ENCODE peak calls at places on chromosome 17, in seven cellular contexts. One of them, this sample, is unnamed.

GRCh38 chr17:4956493-4957061 is 5.7 kb downstream of the ENO3 start:
- DNase-seq in neural crest cell: no peak
- DNase-seq in OCI-LY7: peak
- DNase-seq in esophagus muscularis mucosa: no peak
- DNase-seq in GM23338: peak
- DNase-seq in cardiac fibroblast: no peak
- DNase-seq in AG09309: no peak
- DNase-seq in this sample: no peak

GRCh38 chr17:45809484-45809883 is 25.4 kb downstream of the CRHR1 start:
- DNase-seq in GM23338: no peak
- DNase-seq in neural crest cell: no peak
- DNase-seq in cardiac fibroblast: no peak
- DNase-seq in OCI-LY7: no peak
- DNase-seq in AG09309: no peak
- DNase-seq in esophagus muscularis mucosa: no peak
- DNase-seq in this sample: no peak

GRCh38 chr17:49061524-49061943 is 64.3 kb downstream of the IGF2BP1 start:
- DNase-seq in esophagus muscularis mucosa: no peak
- DNase-seq in cardiac fibroblast: peak
- DNase-seq in AG09309: no peak
- DNase-seq in GM23338: peak
- DNase-seq in OCI-LY7: no peak
- DNase-seq in neural crest cell: no peak
- DNase-seq in this sample: no peak

GRCh38 chr17:32610943-32611342 is 124.2 kb downstream of the CDK5R1 start:
- DNase-seq in neural crest cell: no peak
- DNase-seq in AG09309: no peak
- DNase-seq in GM23338: no peak
- DNase-seq in cardiac fibroblast: no peak
- DNase-seq in OCI-LY7: no peak
- DNase-seq in esophagus muscularis mucosa: no peak
- DNase-seq in this sample: no peak

GRCh38 chr17:59332890-59333377 is 1.5 kb downstream of the YPEL2 start:
- DNase-seq in neural crest cell: no peak
- DNase-seq in GM23338: no peak
- DNase-seq in cardiac fibroblast: peak
- DNase-seq in esophagus muscularis mucosa: peak
- DNase-seq in OCI-LY7: no peak
- DNase-seq in AG09309: no peak
- DNase-seq in this sample: no peak

GRCh38 chr17:3635474-3636153 is 436 bp downstream of the SHPK start:
- DNase-seq in esophagus muscularis mucosa: no peak
- DNase-seq in GM23338: peak
- DNase-seq in cardiac fibroblast: no peak
- DNase-seq in AG09309: no peak
- DNase-seq in OCI-LY7: no peak
- DNase-seq in neural crest cell: no peak
- DNase-seq in this sample: no peak

GRCh38 chr17:36940313-36941264 is 3.3 kb downstream of the LHX1 start:
- DNase-seq in neural crest cell: no peak
- DNase-seq in AG09309: no peak
- DNase-seq in cardiac fibroblast: no peak
- DNase-seq in OCI-LY7: no peak
- DNase-seq in GM23338: peak
- DNase-seq in esophagus muscularis mucosa: no peak
- DNase-seq in this sample: no peak

GRCh38 chr17:50899559-50900319 is 33.6 kb upstream of the TOB1 start:
- DNase-seq in AG09309: no peak
- DNase-seq in cardiac fibroblast: no peak
- DNase-seq in esophagus muscularis mucosa: no peak
- DNase-seq in OCI-LY7: no peak
- DNase-seq in neural crest cell: no peak
- DNase-seq in GM23338: no peak
- DNase-seq in this sample: no peak

GRCh38 chr17:78049609-78050008 is 78.9 kb downstream of the TMC6 start:
- DNase-seq in AG09309: no peak
- DNase-seq in OCI-LY7: no peak
- DNase-seq in esophagus muscularis mucosa: peak
- DNase-seq in cardiac fibroblast: no peak
- DNase-seq in GM23338: no peak
- DNase-seq in neural crest cell: no peak
- DNase-seq in this sample: no peak

GRCh38 chr17:62652251-62653001 is 25.0 kb downstream of the MRC2 start:
- DNase-seq in cardiac fibroblast: peak
- DNase-seq in GM23338: peak
- DNase-seq in neural crest cell: no peak
- DNase-seq in OCI-LY7: no peak
- DNase-seq in esophagus muscularis mucosa: no peak
- DNase-seq in AG09309: no peak
- DNase-seq in this sample: no peak

GRCh38 chr17:6525731-6526130 is 30.6 kb downstream of the PITPNM3 start:
- DNase-seq in GM23338: no peak
- DNase-seq in cardiac fibroblast: no peak
- DNase-seq in OCI-LY7: no peak
- DNase-seq in AG09309: no peak
- DNase-seq in esophagus muscularis mucosa: no peak
- DNase-seq in neural crest cell: no peak
- DNase-seq in this sample: no peak

GRCh38 chr17:43517615-43518386 is 28.3 kb downstream of the ETV4 start:
- DNase-seq in neural crest cell: no peak
- DNase-seq in esophagus muscularis mucosa: no peak
- DNase-seq in GM23338: no peak
- DNase-seq in OCI-LY7: no peak
- DNase-seq in cardiac fibroblast: peak
- DNase-seq in AG09309: peak
- DNase-seq in this sample: no peak

GRCh38 chr17:32239457-32239856 is 26.2 kb upstream of the RHBDL3 start:
- DNase-seq in OCI-LY7: no peak
- DNase-seq in GM23338: no peak
- DNase-seq in esophagus muscularis mucosa: no peak
- DNase-seq in neural crest cell: no peak
- DNase-seq in cardiac fibroblast: no peak
- DNase-seq in AG09309: no peak
- DNase-seq in this sample: no peak

GRCh38 chr17:19648475-19649406 is at the start of gene ALDH3A2:
- DNase-seq in neural crest cell: peak
- DNase-seq in cardiac fibroblast: peak
- DNase-seq in GM23338: peak
- DNase-seq in esophagus muscularis mucosa: peak
- DNase-seq in OCI-LY7: peak
- DNase-seq in AG09309: peak
- DNase-seq in this sample: peak

GRCh38 chr17:58141505-58141904 is 6.7 kb upstream of the OR4D1 start:
- DNase-seq in AG09309: no peak
- DNase-seq in GM23338: no peak
- DNase-seq in cardiac fibroblast: no peak
- DNase-seq in esophagus muscularis mucosa: no peak
- DNase-seq in OCI-LY7: no peak
- DNase-seq in neural crest cell: no peak
- DNase-seq in this sample: no peak

GRCh38 chr17:5516060-5516792 is 29.9 kb downstream of the MIS12 start:
- DNase-seq in cardiac fibroblast: peak
- DNase-seq in neural crest cell: no peak
- DNase-seq in GM23338: no peak
- DNase-seq in OCI-LY7: no peak
- DNase-seq in AG09309: peak
- DNase-seq in esophagus muscularis mucosa: no peak
- DNase-seq in this sample: no peak

GRCh38 chr17:28710948-28711722 is 553 bp downstream of the PROCA1 start:
- DNase-seq in neural crest cell: peak
- DNase-seq in AG09309: peak
- DNase-seq in OCI-LY7: peak
- DNase-seq in esophagus muscularis mucosa: peak
- DNase-seq in GM23338: peak
- DNase-seq in cardiac fibroblast: peak
- DNase-seq in this sample: peak

GRCh38 chr17:46020023-46020735 is 21.1 kb downstream of the STH start:
- DNase-seq in neural crest cell: no peak
- DNase-seq in esophagus muscularis mucosa: no peak
- DNase-seq in GM23338: no peak
- DNase-seq in OCI-LY7: no peak
- DNase-seq in AG09309: no peak
- DNase-seq in cardiac fibroblast: no peak
- DNase-seq in this sample: no peak

GRCh38 chr17:43368740-43369506 is 29.9 kb upstream of the ARL4D start:
- DNase-seq in AG09309: no peak
- DNase-seq in neural crest cell: peak
- DNase-seq in OCI-LY7: peak
- DNase-seq in GM23338: peak
- DNase-seq in cardiac fibroblast: peak
- DNase-seq in esophagus muscularis mucosa: peak
- DNase-seq in this sample: peak

GRCh38 chr17:67718325-67718941 is 697 bp downstream of the NOL11 start:
- DNase-seq in cardiac fibroblast: peak
- DNase-seq in neural crest cell: no peak
- DNase-seq in esophagus muscularis mucosa: no peak
- DNase-seq in GM23338: peak
- DNase-seq in OCI-LY7: peak
- DNase-seq in AG09309: no peak
- DNase-seq in this sample: peak

GRCh38 chr17:58402679-58403078 is 14.7 kb downstream of the RNF43 start:
- DNase-seq in OCI-LY7: no peak
- DNase-seq in esophagus muscularis mucosa: no peak
- DNase-seq in AG09309: no peak
- DNase-seq in GM23338: peak
- DNase-seq in neural crest cell: no peak
- DNase-seq in cardiac fibroblast: peak
- DNase-seq in this sample: no peak

GRCh38 chr17:59466943-59467801 is 98.2 kb upstream of the DHX40 start:
- DNase-seq in esophagus muscularis mucosa: peak
- DNase-seq in OCI-LY7: no peak
- DNase-seq in GM23338: no peak
- DNase-seq in cardiac fibroblast: no peak
- DNase-seq in AG09309: no peak
- DNase-seq in neural crest cell: no peak
- DNase-seq in this sample: no peak

GRCh38 chr17:29571883-29572681 is 3.6 kb downstream of the TP53I13 start:
- DNase-seq in OCI-LY7: no peak
- DNase-seq in esophagus muscularis mucosa: no peak
- DNase-seq in AG09309: no peak
- DNase-seq in GM23338: no peak
- DNase-seq in neural crest cell: no peak
- DNase-seq in cardiac fibroblast: no peak
- DNase-seq in this sample: no peak

GRCh38 chr17:82655523-82655922 is 7.3 kb upstream of the WDR45B start:
- DNase-seq in cardiac fibroblast: no peak
- DNase-seq in GM23338: no peak
- DNase-seq in OCI-LY7: no peak
- DNase-seq in AG09309: no peak
- DNase-seq in esophagus muscularis mucosa: no peak
- DNase-seq in neural crest cell: no peak
- DNase-seq in this sample: no peak

GRCh38 chr17:76236603-76237002 is 3.7 kb downstream of the RNF157 start:
- DNase-seq in cardiac fibroblast: no peak
- DNase-seq in AG09309: no peak
- DNase-seq in esophagus muscularis mucosa: no peak
- DNase-seq in OCI-LY7: no peak
- DNase-seq in GM23338: no peak
- DNase-seq in neural crest cell: no peak
- DNase-seq in this sample: no peak

GRCh38 chr17:16287563-16288027 is 65.7 kb downstream of the CENPV start:
- DNase-seq in OCI-LY7: peak
- DNase-seq in AG09309: peak
- DNase-seq in GM23338: no peak
- DNase-seq in esophagus muscularis mucosa: no peak
- DNase-seq in cardiac fibroblast: peak
- DNase-seq in neural crest cell: no peak
- DNase-seq in this sample: no peak

GRCh38 chr17:16286009-16286946 is 67.0 kb downstream of the CENPV start:
- DNase-seq in AG09309: peak
- DNase-seq in GM23338: peak
- DNase-seq in cardiac fibroblast: peak
- DNase-seq in esophagus muscularis mucosa: peak
- DNase-seq in OCI-LY7: peak
- DNase-seq in neural crest cell: peak
- DNase-seq in this sample: peak

GRCh38 chr17:16286947-16287562 is 66.2 kb downstream of the CENPV start:
- DNase-seq in OCI-LY7: peak
- DNase-seq in cardiac fibroblast: peak
- DNase-seq in GM23338: peak
- DNase-seq in esophagus muscularis mucosa: no peak
- DNase-seq in neural crest cell: no peak
- DNase-seq in AG09309: no peak
- DNase-seq in this sample: no peak

GRCh38 chr17:16283705-16284104 is 66.7 kb downstream of the PIGL start:
- DNase-seq in cardiac fibroblast: peak
- DNase-seq in AG09309: no peak
- DNase-seq in esophagus muscularis mucosa: no peak
- DNase-seq in neural crest cell: no peak
- DNase-seq in GM23338: no peak
- DNase-seq in OCI-LY7: no peak
- DNase-seq in this sample: no peak

DNA sequence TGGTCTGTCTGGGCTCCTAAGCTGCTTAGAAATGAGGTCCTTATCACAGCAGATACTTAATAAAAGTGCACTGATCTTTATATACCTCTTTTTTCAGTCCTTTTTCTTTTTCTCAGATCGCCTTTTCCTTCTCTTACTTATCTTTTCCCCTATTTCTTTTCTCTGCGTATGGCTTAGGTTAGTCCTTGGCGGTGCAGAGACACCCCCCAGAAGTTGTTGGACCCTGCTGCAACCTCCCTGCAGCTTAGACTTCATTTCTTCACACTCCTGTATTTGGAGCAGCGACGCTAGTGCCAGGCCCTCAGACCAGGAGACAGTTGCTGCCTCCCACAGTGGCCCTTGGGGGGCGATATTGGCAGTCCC is 67.6 kb downstream of the CENPV start:
- DNase-seq in GM23338: no peak
- DNase-seq in AG09309: no peak
- DNase-seq in cardiac fibroblast: no peak
- DNase-seq in OCI-LY7: no peak
- DNase-seq in esophagus muscularis mucosa: no peak
- DNase-seq in neural crest cell: no peak
- DNase-seq in this sample: no peak
- TF ChIP-seq CTCF in GM23338: peak
- TF ChIP-seq CTCF in AG09309: peak
- TF ChIP-seq CTCF in cardiac fibroblast: peak
- TF ChIP-seq CTCF in OCI-LY7: peak
- TF ChIP-seq CTCF in esophagus muscularis mucosa: peak
- TF ChIP-seq CTCF in neural crest cell: peak
- TF ChIP-seq CTCF in this sample: peak

GRCh38 chr17:71959129-71959528 is 161.7 kb upstream of the SOX9 start:
- DNase-seq in AG09309: no peak
- DNase-seq in neural crest cell: no peak
- DNase-seq in esophagus muscularis mucosa: no peak
- DNase-seq in GM23338: peak
- DNase-seq in OCI-LY7: peak
- DNase-seq in cardiac fibroblast: peak
- DNase-seq in this sample: no peak
- TF ChIP-seq CTCF in AG09309: peak
- TF ChIP-seq CTCF in neural crest cell: peak
- TF ChIP-seq CTCF in esophagus muscularis mucosa: peak
- TF ChIP-seq CTCF in GM23338: peak
- TF ChIP-seq CTCF in OCI-LY7: peak
- TF ChIP-seq CTCF in cardiac fibroblast: peak
- TF ChIP-seq CTCF in this sample: peak

GRCh38 chr17:35121315-35121714 is at the start of gene FNDC8:
- DNase-seq in neural crest cell: no peak
- DNase-seq in cardiac fibroblast: no peak
- DNase-seq in GM23338: no peak
- DNase-seq in esophagus muscularis mucosa: no peak
- DNase-seq in AG09309: no peak
- DNase-seq in OCI-LY7: no peak
- DNase-seq in this sample: no peak
- TF ChIP-seq CTCF in neural crest cell: no peak
- TF ChIP-seq CTCF in cardiac fibroblast: no peak
- TF ChIP-seq CTCF in GM23338: no peak
- TF ChIP-seq CTCF in esophagus muscularis mucosa: no peak
- TF ChIP-seq CTCF in AG09309: no peak
- TF ChIP-seq CTCF in OCI-LY7: no peak
- TF ChIP-seq CTCF in this sample: no peak

GRCh38 chr17:1562178-1562643 is 381 bp downstream of the PITPNA start:
- DNase-seq in GM23338: peak
- DNase-seq in esophagus muscularis mucosa: no peak
- DNase-seq in cardiac fibroblast: peak
- DNase-seq in OCI-LY7: no peak
- DNase-seq in neural crest cell: peak
- DNase-seq in AG09309: no peak
- DNase-seq in this sample: peak
- TF ChIP-seq CTCF in GM23338: no peak
- TF ChIP-seq CTCF in esophagus muscularis mucosa: no peak
- TF ChIP-seq CTCF in cardiac fibroblast: no peak
- TF ChIP-seq CTCF in OCI-LY7: peak
- TF ChIP-seq CTCF in neural crest cell: no peak
- TF ChIP-seq CTCF in AG09309: no peak
- TF ChIP-seq CTCF in this sample: no peak